ENCODE peak calls at places on chromosomes 5 and 9, in five cellular contexts. P is C1 segment of cervical spinal cord, S is cardiac muscle cell, K is AG04450, J is mucosa of descending colon. N is an unnamed sample.

GRCh38 chr5:68224561-68225187 is 9.1 kb downstream of the PIK3R1 start:
- DNase-seq in S (no peak), P (no peak), J (no peak), K (no peak), N (no peak)

GRCh38 chr9:120852240-120853018 is 9.7 kb upstream of the PSMD5 start:
- DNase-seq in S (no peak), K (no peak), J (no peak), P (no peak), N (no peak)

GRCh38 chr9:100167912-100168775 is 69.1 kb downstream of the INVS start:
- DNase-seq in J (no peak), P (no peak), S (no peak), K (no peak), N (no peak)

GRCh38 chr5:126228934-126229333 is 194.3 kb upstream of the GRAMD2B start:
- DNase-seq in S (no peak), P (no peak), J (no peak), K (no peak), N (no peak)

GRCh38 chr9:82031538-82032280 is 43.1 kb downstream of the SPATA31D1 start:
- DNase-seq in J (no peak), K (peak; percentile 30), S (no peak), P (peak; percentile 3), N (no peak)

GRCh38 chr5:157547909-157548512 is 27.6 kb downstream of the ADAM19 start:
- DNase-seq in J (no peak), P (no peak), S (no peak), K (no peak), N (no peak)

GRCh38 chr9:109371374-109371773 is 50.5 kb upstream of the EPB41L4B start:
- DNase-seq in K (no peak), J (no peak), S (no peak), P (no peak), N (no peak)

GRCh38 chr5:32182463-32183081 is 8.5 kb upstream of the GOLPH3 start:
- DNase-seq in S (no peak), P (no peak), K (no peak), J (no peak), N (no peak)

GRCh38 chr5:56607551-56607950 is 207.8 kb upstream of the MAP3K1 start:
- DNase-seq in J (no peak), P (no peak), K (no peak), S (no peak), N (no peak)